ENCODE peak calls at places on chromosomes 7 and 10, in eight cellular contexts. A, C, M, O, G, E, U and F are unnamed samples.

GRCh38 chr7:48421357-48421756 is 250.1 kb downstream of the ABCA13 start:
- DNase-seq in U (no peak), M (no peak), A (no peak), O (no peak), E (peak), G (no peak), C (peak), F (no peak)

GRCh38 chr7:15963206-15963605 is 276.7 kb upstream of the MEOX2 start:
- DNase-seq in M (no peak), O (no peak), A (no peak), E (no peak), C (no peak), U (no peak), G (no peak), F (no peak)

GRCh38 chr7:117251687-117252086 is 71.2 kb downstream of the WNT2 start:
- DNase-seq in A (no peak), E (peak), G (peak), C (peak), U (no peak), O (no peak), M (no peak), F (no peak)

GRCh38 chr7:142194201-142194600 is 63.7 kb downstream of the PRSS58 start:
- DNase-seq in U (no peak), A (no peak), O (peak), E (no peak), G (peak), C (no peak), M (no peak), F (no peak)

GRCh38 chr7:66871076-66871475 is 49.9 kb upstream of the TMEM248 start:
- DNase-seq in M (no peak), A (no peak), E (peak), U (no peak), O (no peak), C (no peak), G (no peak), F (no peak)

GRCh38 chr10:29688230-29688634 is 53.5 kb upstream of the SVIL start:
- DNase-seq in C (no peak), G (peak), E (no peak), O (no peak), U (no peak), A (no peak), M (no peak), F (no peak)

GRCh38 chr7:7779888-7780287 is 61.5 kb upstream of the RPA3 start:
- DNase-seq in M (no peak), E (no peak), U (no peak), C (no peak), O (no peak), G (no peak), A (no peak), F (no peak)

GRCh38 chr7:148856891-148857290 is 27.2 kb downstream of the EZH2 start:
- DNase-seq in E (peak), O (no peak), U (no peak), M (no peak), C (peak), G (peak), A (no peak), F (no peak)

GRCh38 chr10:3526721-3527120 is 258.3 kb downstream of the KLF6 start:
- DNase-seq in O (no peak), M (no peak), U (no peak), C (peak), E (peak), A (no peak), G (peak), F (no peak)

GRCh38 chr7:55250313-55250712 is 114.8 kb upstream of the LANCL2 start:
- DNase-seq in A (no peak), M (no peak), E (no peak), U (peak), O (peak), C (no peak), G (peak), F (no peak)

GRCh38 chr10:128499956-128500355 is 373.7 kb upstream of the MKI67 start:
- DNase-seq in O (no peak), E (no peak), A (no peak), U (no peak), M (no peak), C (no peak), G (no peak), F (no peak)

GRCh38 chr10:124593431-124593985 is 131.9 kb downstream of the LHPP start:
- DNase-seq in O (no peak), M (no peak), A (no peak), C (no peak), G (no peak), U (no peak), E (no peak), F (no peak)

GRCh38 chr10:46514431-46514861 is 42.0 kb downstream of the GPRIN2 start:
- DNase-seq in U (no peak), A (no peak), G (no peak), M (no peak), E (no peak), O (no peak), C (no peak), F (no peak)

GRCh38 chr7:149423441-149423970 is 37.4 kb downstream of the ZNF777 start:
- DNase-seq in G (no peak), E (no peak), M (no peak), U (no peak), A (no peak), C (no peak), O (no peak), F (no peak)

GRCh38 chr10:49169776-49170175 is 18.4 kb downstream of the TMEM273 start:
- DNase-seq in U (no peak), O (no peak), G (no peak), A (no peak), C (no peak), M (no peak), E (no peak), F (no peak)

GRCh38 chr10:104337985-104338735 is at the start of gene ITPRIP:
- DNase-seq in A (no peak), G (peak), C (peak), O (peak), U (peak), E (peak), M (peak), F (peak)

GRCh38 chr10:72254891-72255568 is 18.7 kb upstream of the DDIT4 start:
- DNase-seq in O (no peak), E (peak), G (peak), U (peak), C (peak), M (no peak), A (peak), F (no peak)